ENCODE peak calls at places on chromosomes 16 and 17, in four cellular contexts. Q is HFFc6, X is amniotic stem cell, E is NCI-H1092. J is an unnamed sample.

GRCh38 chr17:78230996-78231931 is at the start of gene TMEM235:
- DNase-seq in E (no peak), X (no peak), Q (no peak), J (no peak)

GRCh38 chr17:62920300-62920699 is 45.7 kb upstream of the TANC2 start:
- DNase-seq in E (no peak), X (no peak), Q (no peak), J (no peak)

GRCh38 chr17:72606656-72607055 is 485.8 kb downstream of the SLC39A11 start:
- DNase-seq in Q (no peak), X (no peak), E (no peak), J (no peak)

GRCh38 chr17:62631936-62632924 is 4.8 kb downstream of the MRC2 start:
- DNase-seq in E (no peak), Q (no peak), X (no peak), J (no peak)

GRCh38 chr17:76956846-76957540 is 88.8 kb downstream of the MGAT5B start:
- DNase-seq in E (no peak), X (no peak), Q (no peak), J (no peak)

GRCh38 chr17:42871647-42872046 is 20.6 kb downstream of the AOC3 start:
- DNase-seq in X (no peak), Q (no peak), E (no peak), J (no peak)

GRCh38 chr16:89434490-89434889 is 55.9 kb downstream of the ANKRD11 start:
- DNase-seq in X (no peak), Q (no peak), E (no peak), J (no peak)

GRCh38 chr16:20359997-20360396 is 7.5 kb upstream of the UMOD start:
- DNase-seq in E (no peak), Q (no peak), X (no peak), J (no peak)

GRCh38 chr16:5678371-5678770 is 580.8 kb upstream of the EEF2KMT start:
- DNase-seq in X (no peak), Q (no peak), E (no peak), J (no peak)

GRCh38 chr17:53137919-53138318 is 684.8 kb upstream of the KIF2B start:
- DNase-seq in E (no peak), Q (no peak), X (no peak), J (no peak)

GRCh38 chr17:39755550-39756375 is 18.0 kb downstream of the GRB7 start:
- DNase-seq in X (no peak), Q (no peak), E (no peak), J (no peak)

GRCh38 chr16:55236655-55237054 is 87.3 kb upstream of the IRX6 start:
- DNase-seq in E (no peak), Q (no peak), X (no peak), J (no peak)

GRCh38 chr16:49849709-49850108 is 6.2 kb downstream of the ZNF423 start:
- DNase-seq in X (no peak), Q (no peak), E (no peak), J (no peak)

GRCh38 chr16:8972843-8973586 is 9.3 kb upstream of the USP7 start:
- DNase-seq in X (no peak), Q (peak; percentile 44), E (no peak), J (peak; percentile 35)

GRCh38 chr17:66930933-66931332 is 33.6 kb upstream of the CACNG4 start:
- DNase-seq in E (no peak), Q (no peak), X (no peak), J (no peak)

GRCh38 chr17:49170216-49170615 is 37.6 kb downstream of the B4GALNT2 start:
- DNase-seq in E (no peak), X (no peak), Q (no peak), J (no peak)

GRCh38 chr17:55433629-55434422 is 12.2 kb upstream of the MMD start:
- DNase-seq in Q (peak; percentile 88), X (peak; percentile 37), E (no peak), J (peak; percentile 95)

GRCh38 chr16:84438971-84439696 is 65.3 kb downstream of the MEAK7 start:
- DNase-seq in X (no peak), Q (no peak), E (no peak), J (no peak)

GRCh38 chr17:77316191-77316641 is 175.4 kb downstream of the SEC14L1 start:
- DNase-seq in Q (no peak), E (no peak), X (peak; percentile 35), J (peak; percentile 51)

GRCh38 chr17:14341866-14342265 is 41.0 kb downstream of the HS3ST3B1 start:
- DNase-seq in Q (no peak), X (no peak), E (no peak), J (no peak)

GRCh38 chr16:57476546-57477410 is 9.5 kb downstream of the DOK4 start:
- DNase-seq in Q (no peak), E (no peak), X (no peak), J (no peak)

J was measured in EL.